ENCODE peak calls at places on chromosomes 6 and 20, in ten cellular contexts. I is BE2C, P is colonic mucosa, U is BJ, C is NCI-H187, Q is nucleus accumbens, V is A549, A is stomach, K is NCI-H1105 treated with DMSO at 0.1 percent for 48 hours, W is fibroblast of pulmonary artery. Z is an unnamed sample.

GRCh38 chr6:152229330-152229729 is 407.8 kb downstream of the SYNE1 start:
- DNase-seq in W (no peak), K (no peak), C (no peak), P (no peak), A (no peak), I (no peak), Q (no peak), U (no peak), V (no peak), Z (no peak)

GRCh38 chr6:169961772-169962561 is 210.5 kb downstream of the ERMARD start:
- DNase-seq in C (no peak), U (no peak), P (peak), A (peak), I (no peak), K (no peak), V (no peak), Q (peak), W (no peak), Z (no peak)

GRCh38 chr6:31558631-31559500 is 11.5 kb downstream of the NFKBIL1 start:
- DNase-seq in W (peak), K (no peak), P (no peak), U (no peak), A (no peak), V (no peak), Q (peak), I (no peak), C (no peak), Z (no peak)

GRCh38 chr6:12065321-12066140 is 53.4 kb downstream of the HIVEP1 start:
- DNase-seq in A (no peak), Q (no peak), I (no peak), V (no peak), C (no peak), W (no peak), K (no peak), P (no peak), U (no peak), Z (no peak)

GRCh38 chr6:33665957-33666356 is 44.8 kb downstream of the ITPR3 start:
- DNase-seq in I (no peak), W (no peak), K (no peak), V (no peak), A (no peak), U (no peak), P (no peak), Q (no peak), C (no peak), Z (no peak)

GRCh38 chr6:2558861-2559811 is 191.6 kb downstream of the MYLK4 start:
- DNase-seq in K (no peak), C (no peak), U (no peak), A (no peak), P (no peak), V (no peak), Q (no peak), I (no peak), W (no peak), Z (no peak)

GRCh38 chr20:18702736-18703135 is 110.8 kb upstream of the SCP2D1 start:
- DNase-seq in Q (no peak), I (no peak), U (peak), K (no peak), P (no peak), C (no peak), W (no peak), A (no peak), V (no peak), Z (no peak)

GRCh38 chr6:55474386-55474785 is 104.6 kb downstream of the HMGCLL1 start:
- DNase-seq in V (no peak), C (no peak), I (no peak), W (no peak), U (no peak), Q (no peak), P (no peak), K (no peak), A (no peak), Z (no peak)

GRCh38 chr6:29763491-29764289 is 40.5 kb downstream of the HLA-F start:
- DNase-seq in K (no peak), W (peak), P (peak), Q (no peak), V (no peak), U (peak), I (no peak), C (no peak), A (no peak), Z (peak)

GRCh38 chr6:156658596-156659316 is 118.4 kb upstream of the ARID1B start:
- DNase-seq in W (peak), A (no peak), V (no peak), K (no peak), Q (no peak), P (no peak), U (no peak), I (no peak), C (no peak), Z (no peak)

GRCh38 chr20:8757146-8757545 is 311.7 kb upstream of the PLCB4 start:
- DNase-seq in Q (no peak), K (no peak), I (no peak), V (peak), W (peak), U (peak), C (no peak), A (no peak), P (no peak), Z (no peak)

GRCh38 chr20:8089668-8090067 is 42.4 kb upstream of the PLCB1 start:
- DNase-seq in W (no peak), A (no peak), U (no peak), P (no peak), K (no peak), C (no peak), Q (no peak), V (no peak), I (no peak), Z (no peak)

GRCh38 chr6:137076277-137077068 is 31.7 kb upstream of the IL20RA start:
- DNase-seq in W (peak), V (peak), U (no peak), I (peak), K (peak), P (peak), Q (peak), C (peak), A (peak), Z (peak)

GRCh38 chr6:35611235-35611634 is 77.5 kb downstream of the FKBP5 start:
- DNase-seq in V (no peak), C (no peak), U (peak), K (no peak), P (no peak), Q (no peak), A (no peak), I (no peak), W (peak), Z (no peak)

GRCh38 chr6:33118525-33119123 is 42.8 kb downstream of the HLA-DPB1 start:
- DNase-seq in A (no peak), K (peak), P (no peak), V (peak), I (no peak), Q (no peak), W (peak), C (no peak), U (no peak), Z (no peak)

GRCh38 chr6:141541766-141542324 is 590.9 kb upstream of the GJE1 start:
- DNase-seq in K (no peak), A (no peak), P (no peak), W (peak), V (no peak), U (no peak), I (no peak), Q (no peak), C (no peak), Z (no peak)

GRCh38 chr6:107652526-107653182 is 162.7 kb downstream of the SOBP start:
- DNase-seq in A (no peak), U (no peak), W (peak), V (no peak), I (no peak), C (no peak), Q (no peak), K (no peak), P (no peak), Z (no peak)

GRCh38 chr20:11799131-11799800 is 118.4 kb upstream of the BTBD3 start:
- DNase-seq in Q (no peak), V (no peak), A (peak), U (no peak), I (no peak), K (no peak), W (no peak), P (no peak), C (no peak), Z (no peak)

GRCh38 chr6:123635144-123635543 is 1.6 kb downstream of the TRDN start:
- DNase-seq in C (no peak), W (no peak), K (no peak), P (no peak), A (no peak), V (no peak), I (no peak), Q (no peak), U (no peak), Z (no peak)

GRCh38 chr6:53646606-53647005 is 18.9 kb downstream of the KLHL31 start:
- DNase-seq in C (peak), V (no peak), K (peak), A (no peak), I (no peak), U (no peak), W (no peak), Q (no peak), P (no peak), Z (no peak)

GRCh38 chr20:7817286-7817685 is 123.0 kb downstream of the HAO1 start:
- DNase-seq in A (no peak), P (no peak), K (no peak), I (no peak), Q (no peak), C (no peak), W (no peak), V (no peak), U (no peak), Z (no peak)

GRCh38 chr20:38219006-38219950 is 41.3 kb downstream of the KIAA1755 start:
- DNase-seq in I (no peak), K (no peak), A (no peak), Q (no peak), P (no peak), C (no peak), W (no peak), V (no peak), U (no peak), Z (no peak)

GRCh38 chr6:36029464-36029863 is 1.9 kb downstream of the MAPK14 start:
- DNase-seq in I (no peak), K (no peak), U (peak), P (no peak), A (no peak), V (peak), Q (no peak), C (no peak), W (peak), Z (no peak)

GRCh38 chr6:148624025-148624424 is 122.8 kb upstream of the UST start:
- DNase-seq in V (no peak), I (no peak), U (no peak), W (peak), Q (no peak), P (peak), A (no peak), C (no peak), K (no peak), Z (no peak)

GRCh38 chr6:135535989-135536414 is 38.5 kb upstream of the AHI1 start:
- DNase-seq in W (peak), I (no peak), V (peak), A (no peak), K (peak), P (no peak), Q (no peak), C (peak), U (peak), Z (no peak)

GRCh38 chr20:6265204-6265904 is 142.5 kb upstream of the FERMT1 start:
- DNase-seq in Q (no peak), U (peak), W (peak), A (no peak), I (no peak), K (peak), C (no peak), V (peak), P (no peak), Z (no peak)

GRCh38 chr6:142968601-142969000 is 23.6 kb upstream of the HIVEP2 start:
- DNase-seq in Q (no peak), I (no peak), U (no peak), P (no peak), K (no peak), W (no peak), V (no peak), A (no peak), C (no peak), Z (no peak)

GRCh38 chr6:73394577-73395354 is at the start of gene DDX43:
- DNase-seq in P (peak), U (no peak), K (no peak), I (no peak), A (no peak), Q (no peak), C (no peak), W (peak), V (no peak), Z (no peak)

GRCh38 chr20:38726849-38727601 is 2.7 kb downstream of the SLC32A1 start:
- DNase-seq in K (no peak), V (no peak), P (peak), U (no peak), Q (peak), W (peak), A (no peak), I (peak), C (no peak), Z (no peak)

GRCh38 chr6:169269180-169270076 is 15.8 kb upstream of the THBS2 start:
- DNase-seq in V (no peak), U (peak), A (no peak), C (no peak), K (no peak), Q (no peak), W (peak), I (no peak), P (no peak), Z (no peak)

GRCh38 chr6:25645916-25646315 is 6.1 kb upstream of the SCGN start:
- DNase-seq in V (no peak), W (no peak), A (no peak), C (no peak), P (no peak), U (no peak), K (no peak), I (no peak), Q (no peak), Z (no peak)

GRCh38 chr20:48544402-48545333 is 283.1 kb downstream of the PREX1 start:
- DNase-seq in W (no peak), V (no peak), A (no peak), P (no peak), I (peak), Q (no peak), U (no peak), K (peak), C (no peak), Z (no peak)

GRCh38 chr20:1370548-1371110 is 22.2 kb downstream of the FKBP1A start:
- DNase-seq in A (no peak), W (peak), P (no peak), U (no peak), V (no peak), C (no peak), I (no peak), K (no peak), Q (no peak), Z (no peak)

GRCh38 chr6:126873351-126873750 is 245.1 kb upstream of the RSPO3 start:
- DNase-seq in V (no peak), I (no peak), P (no peak), U (no peak), C (no peak), A (no peak), Q (no peak), K (no peak), W (peak), Z (no peak)

GRCh38 chr6:105080279-105080678 is 99.5 kb downstream of the POPDC3 start:
- DNase-seq in A (no peak), Q (no peak), U (no peak), V (no peak), C (no peak), W (no peak), P (no peak), K (no peak), I (no peak), Z (no peak)

GRCh38 chr6:170295519-170296422 is 4.9 kb upstream of the DLL1 start:
- DNase-seq in V (no peak), K (peak), W (no peak), A (peak), I (no peak), U (no peak), Q (no peak), P (no peak), C (peak), Z (no peak)

GRCh38 chr6:5765141-5765760 is 241.5 kb downstream of the NRN1 start:
- DNase-seq in Q (peak), P (no peak), I (no peak), A (no peak), V (no peak), U (no peak), C (no peak), W (no peak), K (no peak), Z (no peak)

GRCh38 chr20:7379621-7380220 is 560.5 kb downstream of the HAO1 start:
- DNase-seq in U (peak), Q (no peak), C (no peak), W (no peak), A (no peak), V (no peak), P (no peak), I (no peak), K (no peak), Z (no peak)

GRCh38 chr20:44810061-44810390 is 320 bp downstream of the RIMS4 start:
- DNase-seq in V (no peak), Q (no peak), W (no peak), U (no peak), K (peak), P (no peak), I (no peak), C (no peak), A (no peak), Z (no peak)